ENCODE peak calls at places on chromosomes 16 and 17, in eight cellular contexts. H is GM12865; E is adrenal gland; O is GM23338; F is GM10248; W is nephron progenitor cell; I is cardiac muscle cell; N is CD4-positive, alpha-beta T cell. G is an unnamed sample.

GRCh38 chr16:49911430-49911829 is 55.5 kb upstream of the ZNF423 start:
- DNase-seq in N (no peak), I (no peak), O (no peak), W (no peak), E (no peak), H (no peak), F (no peak), G (no peak)

GRCh38 chr16:25426829-25427228 is 169.2 kb upstream of the ZKSCAN2 start:
- DNase-seq in I (no peak), W (no peak), E (no peak), F (no peak), H (no peak), N (no peak), O (no peak), G (no peak)

GRCh38 chr17:4585203-4585939 is 1.0 kb downstream of the SMTNL2 start:
- DNase-seq in N (no peak), E (no peak), W (peak; percentile 56), I (no peak), H (no peak), O (no peak), F (no peak), G (peak; percentile 53)

GRCh38 chr17:16974569-16975265 is 2.8 kb upstream of the TNFRSF13B start:
- DNase-seq in N (no peak), E (no peak), W (no peak), O (no peak), F (no peak), I (no peak), H (no peak), G (no peak)

GRCh38 chr17:43720311-43721060 is 38.1 kb downstream of the SOST start:
- DNase-seq in W (peak; percentile 75), F (peak; percentile 88), O (peak; percentile 83), H (peak; percentile 83), I (peak; percentile 81), N (peak; percentile 61), E (peak; percentile 76), G (peak; percentile 74)

GRCh38 chr16:22727285-22728166 is 86.4 kb upstream of the HS3ST2 start:
- DNase-seq in E (no peak), H (no peak), W (no peak), N (no peak), I (no peak), O (no peak), F (no peak), G (no peak)

GRCh38 chr17:81251091-81251942 is 12.2 kb downstream of the NDUFAF8 start:
- DNase-seq in H (no peak), E (no peak), I (no peak), O (no peak), N (no peak), F (no peak), W (no peak), G (peak; percentile 71)

GRCh38 chr17:4541328-4542002 is 13.7 kb downstream of the MYBBP1A start:
- DNase-seq in W (no peak), E (no peak), I (no peak), N (no peak), H (no peak), O (no peak), F (no peak), G (peak; percentile 43)

GRCh38 chr17:55605705-55606104 is 94.5 kb upstream of the SMIM36 start:
- DNase-seq in O (no peak), I (no peak), H (no peak), W (no peak), F (no peak), E (no peak), N (no peak), G (no peak)

GRCh38 chr16:60259956-60260355 is 1525.8 kb upstream of the GOT2 start:
- DNase-seq in W (no peak), O (no peak), E (no peak), H (no peak), I (no peak), F (no peak), N (no peak), G (no peak)

GRCh38 chr17:42456223-42457106 is 2.2 kb upstream of the ATP6V0A1 start:
- DNase-seq in H (peak; percentile 66), O (no peak), W (no peak), I (peak; percentile 92), E (peak; percentile 13), F (peak; percentile 48), N (no peak), G (no peak)

GRCh38 chr16:59971264-59971663 is 1237.1 kb upstream of the GOT2 start:
- DNase-seq in H (no peak), W (no peak), I (no peak), F (no peak), O (no peak), N (no peak), E (no peak), G (no peak)

GRCh38 chr17:59423903-59424302 is 92.4 kb downstream of the YPEL2 start:
- DNase-seq in O (no peak), H (no peak), I (no peak), F (no peak), E (no peak), W (no peak), N (no peak), G (no peak)

GRCh38 chr16:10501016-10501607 is 79.3 kb downstream of the EMP2 start:
- DNase-seq in F (no peak), W (no peak), N (no peak), E (no peak), H (peak; percentile 55), O (peak; percentile 5), I (no peak), G (no peak)
- TF ChIP-seq CTCF in F (no peak), W (no peak), N (no peak), E (no peak), H (no peak), O (no peak), I (no peak), G (no peak)

GRCh38 chr16:69889295-69889964 is 61.7 kb upstream of the CLEC18A start:
- DNase-seq in H (no peak), O (no peak), I (no peak), E (no peak), N (no peak), F (no peak), W (no peak), G (no peak)

GRCh38 chr16:69890114-69890890 is 60.8 kb upstream of the CLEC18A start:
- DNase-seq in H (no peak), I (peak; percentile 76), E (peak; percentile 25), W (peak; percentile 56), O (peak; percentile 77), N (no peak), F (no peak), G (peak; percentile 55)

GRCh38 chr16:69893086-69893485 is 58.0 kb upstream of the CLEC18A start:
- DNase-seq in F (no peak), H (no peak), W (no peak), E (no peak), O (no peak), N (no peak), I (no peak), G (no peak)

GRCh38 chr16:69892378-69892777 is 58.8 kb upstream of the CLEC18A start:
- DNase-seq in F (no peak), N (no peak), O (no peak), W (no peak), H (no peak), I (no peak), E (no peak), G (no peak)

GRCh38 chr16:69890891-69891282 is 60.2 kb upstream of the CLEC18A start:
- DNase-seq in O (peak; percentile 11), E (no peak), N (no peak), W (no peak), F (no peak), H (no peak), I (no peak), G (no peak)
- TF ChIP-seq CTCF in O (no peak), E (no peak), N (no peak), W (no peak), F (no peak), H (no peak), I (no peak), G (no peak)

DNA sequence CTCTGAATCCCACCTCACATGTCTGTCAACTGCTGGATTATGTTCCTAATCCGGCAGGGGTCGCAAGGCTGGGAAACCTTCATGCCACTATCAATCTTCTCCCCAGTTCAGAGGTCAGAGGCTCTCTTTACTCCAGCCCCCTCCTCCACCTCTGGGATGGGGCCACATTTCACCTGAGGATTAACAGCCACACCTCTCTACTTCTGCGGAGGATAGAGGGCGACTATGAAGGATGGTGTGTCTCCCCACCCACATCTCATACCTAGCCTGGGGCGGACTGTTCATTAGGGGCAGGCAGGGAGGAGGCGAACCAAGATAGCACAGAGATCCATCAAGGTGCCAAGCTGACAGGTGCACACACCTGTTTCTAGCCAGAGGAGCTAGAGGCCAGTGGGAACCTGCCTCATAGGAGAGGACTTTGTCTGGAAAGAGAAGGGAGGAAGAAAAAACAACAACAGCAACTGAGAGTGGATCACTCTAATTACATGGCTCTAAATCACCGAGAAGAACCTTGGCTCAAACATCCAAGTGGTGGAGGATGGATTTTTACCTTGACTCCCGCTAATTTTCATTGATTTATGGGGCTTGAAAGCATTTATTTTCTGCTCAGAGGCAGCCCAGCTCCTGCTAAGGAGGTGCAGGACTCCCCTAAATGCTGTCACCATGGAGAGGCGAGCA is 41.9 kb upstream of the SKAP1 start:
- DNase-seq in O (peak; percentile 30), F (no peak), H (no peak), E (no peak), W (peak; percentile 63), I (no peak), N (no peak), G (no peak)
- TF ChIP-seq CTCF in O (peak; percentile 41), F (no peak), H (no peak), E (no peak), W (peak; percentile 33), I (no peak), N (no peak), G (no peak)

DNA sequence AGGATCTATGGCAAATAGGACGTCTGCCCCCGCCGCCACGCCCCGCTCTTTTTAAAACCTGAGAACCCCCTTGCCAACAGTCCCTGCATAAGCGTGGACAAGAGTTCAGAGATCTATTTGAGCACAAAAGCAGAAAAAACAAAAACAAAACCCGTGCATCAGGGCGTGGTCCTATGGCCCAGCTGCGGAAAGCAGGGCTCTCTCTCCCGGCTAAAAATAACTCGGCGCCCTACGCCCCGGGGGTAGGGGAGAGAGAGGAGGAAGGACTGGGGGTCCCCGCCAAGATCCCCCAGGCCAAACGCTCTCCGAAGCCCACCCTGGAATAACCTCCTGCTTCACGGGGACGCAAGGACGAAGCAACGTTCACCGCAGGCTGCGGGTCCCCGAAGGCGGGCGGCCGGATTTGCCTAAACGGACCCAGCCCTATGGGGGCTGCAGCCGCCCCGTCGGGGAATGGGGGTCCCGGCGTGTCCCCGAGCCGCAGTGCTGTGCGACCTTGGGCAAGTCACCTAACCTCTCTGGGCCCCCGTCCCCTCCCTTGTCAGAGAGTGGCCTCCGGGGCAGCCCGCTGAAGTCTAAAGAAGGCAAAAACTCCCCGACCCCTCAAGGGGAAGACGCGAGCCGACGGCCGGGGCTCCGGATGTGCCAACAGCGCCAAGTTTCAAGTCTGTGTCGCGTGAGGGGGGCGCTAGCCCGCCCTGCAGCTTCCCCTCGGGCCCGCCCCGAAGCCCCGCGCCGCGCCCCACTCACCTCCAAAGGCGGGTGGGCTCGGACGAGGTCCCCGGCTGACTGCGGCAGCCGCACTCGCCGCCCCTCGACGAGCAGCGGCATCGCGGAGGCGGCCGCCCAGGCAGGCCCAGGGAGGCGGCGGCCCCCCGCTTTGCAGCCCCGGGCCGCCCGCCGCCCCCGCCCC is 477 bp downstream of the NTAN1 start:
- DNase-seq in H (peak; percentile 84), N (no peak), I (no peak), F (no peak), O (peak; percentile 81), E (peak; percentile 52), W (no peak), G (no peak)
- TF ChIP-seq CTCF in H (peak; percentile 37), N (peak; percentile 25), I (no peak), F (peak; percentile 11), O (peak; percentile 38), E (no peak), W (no peak), G (peak; percentile 29)